ENCODE peak calls at places on chromosomes 16 and 17, in ten cellular contexts. J, P, A, N, S, V, U, B, H and G are unnamed samples.

GRCh38 chr16:2897110-2897509 is 14.1 kb downstream of the FLYWCH2 start:
- DNase-seq in H (no peak), S (no peak), P (no peak), A (no peak), B (no peak), U (no peak), J (no peak), V (peak), N (no peak), G (no peak)

GRCh38 chr17:67558740-67559380 is 158.9 kb upstream of the NOL11 start:
- DNase-seq in N (no peak), S (no peak), V (peak), H (no peak), U (no peak), A (no peak), B (no peak), J (no peak), P (no peak), G (no peak)

GRCh38 chr17:41973457-41973856 is 6.9 kb downstream of the CNP start:
- DNase-seq in P (no peak), U (no peak), V (no peak), N (no peak), H (no peak), J (no peak), B (no peak), A (no peak), S (no peak), G (no peak)

GRCh38 chr16:12329246-12329995 is 352.9 kb downstream of the SNX29 start:
- DNase-seq in P (no peak), H (no peak), A (no peak), N (no peak), J (no peak), V (no peak), B (no peak), S (no peak), U (no peak), G (no peak)

GRCh38 chr16:31265329-31266245 is 5.8 kb downstream of the ITGAM start:
- DNase-seq in H (no peak), S (peak), P (no peak), N (no peak), B (peak), J (no peak), A (no peak), V (peak), U (no peak), G (no peak)

GRCh38 chr17:48462946-48463345 is 32.9 kb upstream of the SKAP1 start:
- DNase-seq in S (no peak), H (no peak), P (no peak), V (no peak), A (no peak), N (no peak), J (no peak), U (no peak), B (no peak), G (no peak)

GRCh38 chr16:48384305-48384981 is 770 bp downstream of the SIAH1 start:
- DNase-seq in N (peak), U (peak), V (peak), B (peak), A (peak), H (no peak), S (peak), J (peak), P (peak), G (peak)

GRCh38 chr16:3014971-3015370 is 2.2 kb downstream of the CLDN9 start:
- DNase-seq in P (no peak), N (no peak), V (no peak), S (no peak), A (no peak), J (no peak), U (no peak), H (no peak), B (no peak), G (no peak)

GRCh38 chr17:33486135-33486886 is 193.2 kb upstream of the ASIC2 start:
- DNase-seq in B (no peak), H (no peak), V (no peak), N (no peak), J (no peak), P (no peak), U (no peak), A (no peak), S (no peak), G (no peak)

GRCh38 chr17:74478369-74479100 is 12.1 kb downstream of the CD300A start:
- DNase-seq in P (peak), A (no peak), B (no peak), H (no peak), S (no peak), J (no peak), V (no peak), N (no peak), U (no peak), G (no peak)

GRCh38 chr16:84021488-84021887 is 21.1 kb downstream of the SLC38A8 start:
- DNase-seq in H (no peak), P (no peak), A (no peak), V (no peak), S (no peak), J (no peak), N (no peak), B (no peak), U (no peak), G (no peak)

GRCh38 chr16:19400709-19401108 is 17.0 kb upstream of the TMC5 start:
- DNase-seq in S (no peak), P (no peak), A (no peak), J (no peak), V (no peak), U (no peak), H (no peak), N (no peak), B (no peak), G (no peak)

GRCh38 chr17:31587462-31587861 is 196.0 kb downstream of the RAB11FIP4 start:
- DNase-seq in P (no peak), U (no peak), J (no peak), H (no peak), S (no peak), A (no peak), V (no peak), N (no peak), B (no peak), G (no peak)

GRCh38 chr17:13750783-13751484 is 149.2 kb upstream of the HS3ST3A1 start:
- DNase-seq in N (no peak), P (no peak), S (no peak), J (no peak), B (no peak), A (no peak), U (no peak), H (no peak), V (peak), G (no peak)

GRCh38 chr16:89827383-89828198 is 684 bp upstream of the SPIRE2 start:
- DNase-seq in S (peak), B (no peak), J (no peak), A (no peak), H (no peak), V (peak), N (peak), U (peak), P (no peak), G (peak)

GRCh38 chr17:78361227-78361683 is 1.4 kb upstream of the SOCS3 start:
- DNase-seq in S (no peak), J (no peak), P (no peak), V (no peak), A (no peak), N (no peak), U (no peak), H (no peak), B (no peak), G (no peak)

GRCh38 chr17:73011016-73011486 is 81.4 kb downstream of the SLC39A11 start:
- DNase-seq in U (no peak), P (no peak), J (no peak), N (no peak), H (no peak), V (no peak), A (no peak), B (no peak), S (no peak), G (no peak)

GRCh38 chr17:77494664-77495435 is 354.1 kb downstream of the SEC14L1 start:
- DNase-seq in N (peak), P (peak), H (peak), J (peak), U (peak), V (peak), A (peak), B (peak), S (peak), G (peak)

GRCh38 chr17:6753006-6753445 is 2.8 kb upstream of the XAF1 start:
- DNase-seq in V (peak), B (peak), N (peak), H (no peak), J (peak), S (no peak), U (peak), P (peak), A (peak), G (peak)

GRCh38 chr16:69108069-69108904 is 2.8 kb downstream of the HAS3 start:
- DNase-seq in J (no peak), P (no peak), N (no peak), V (no peak), A (no peak), U (peak), S (no peak), H (no peak), B (no peak), G (no peak)

GRCh38 chr16:52467753-52468152 is 79.2 kb downstream of the TOX3 start:
- DNase-seq in A (no peak), S (no peak), U (no peak), B (no peak), V (no peak), P (no peak), H (no peak), N (no peak), J (no peak), G (no peak)

GRCh38 chr16:23803591-23804123 is 32.1 kb upstream of the PRKCB start:
- DNase-seq in N (peak), A (peak), S (peak), V (peak), U (peak), B (peak), H (no peak), P (peak), J (peak), G (peak)

GRCh38 chr17:3727041-3727440 is 3.3 kb downstream of the HASPIN start:
- DNase-seq in P (no peak), S (no peak), J (no peak), B (no peak), H (no peak), V (no peak), A (no peak), U (no peak), N (no peak), G (no peak)

GRCh38 chr17:62591323-62591722 is 36.1 kb upstream of the MRC2 start:
- DNase-seq in J (no peak), V (no peak), U (no peak), H (no peak), B (no peak), S (no peak), N (no peak), A (no peak), P (peak), G (no peak)

GRCh38 chr17:33142703-33143299 is 150.3 kb downstream of the ASIC2 start:
- DNase-seq in H (no peak), B (no peak), P (peak), N (no peak), A (no peak), S (no peak), J (no peak), V (peak), U (peak), G (no peak)

GRCh38 chr16:24834459-24835335 is 11.1 kb upstream of the SLC5A11 start:
- DNase-seq in U (peak), P (no peak), J (no peak), S (peak), H (no peak), V (peak), A (no peak), B (no peak), N (no peak), G (no peak)

GRCh38 chr17:18966831-18967624 is 15.1 kb downstream of the SLC5A10 start:
- DNase-seq in B (no peak), N (no peak), J (no peak), S (no peak), H (no peak), P (no peak), V (peak), A (no peak), U (peak), G (no peak)

GRCh38 chr16:2388875-2389433 is 40.3 kb upstream of the CCNF start:
- DNase-seq in P (no peak), N (no peak), S (no peak), J (no peak), V (peak), U (no peak), A (no peak), H (no peak), B (no peak), G (peak)

GRCh38 chr17:55157165-55157564 is 107.6 kb upstream of the HLF start:
- DNase-seq in H (no peak), U (no peak), V (peak), B (no peak), A (no peak), J (no peak), S (no peak), P (no peak), N (no peak), G (no peak)

GRCh38 chr17:43579570-43580140 is 33.5 kb upstream of the ETV4 start:
- DNase-seq in U (no peak), A (no peak), H (no peak), J (no peak), P (no peak), N (no peak), V (peak), B (no peak), S (peak), G (no peak)

DNA sequence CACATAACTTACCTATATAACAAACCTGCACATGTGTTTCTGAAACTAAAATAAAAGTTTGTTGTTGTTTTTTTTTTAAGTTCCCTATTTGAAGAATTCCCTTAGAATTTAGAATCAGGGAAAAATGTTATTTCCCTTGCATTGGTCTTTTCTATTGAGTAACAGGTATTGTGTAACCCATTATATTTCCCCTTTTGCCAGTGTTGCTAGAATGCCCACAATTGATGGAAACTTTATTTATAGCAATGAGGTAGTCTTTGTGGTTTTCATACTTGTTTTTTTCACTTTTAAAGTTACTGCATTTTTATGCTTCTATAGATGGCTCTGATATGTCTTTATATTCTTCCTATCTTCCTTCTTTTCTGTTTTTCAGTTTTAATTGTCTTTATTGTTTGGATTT is 3.9 kb downstream of the NLRP1 start:
- DNase-seq in S (no peak), V (peak), B (no peak), N (no peak), U (no peak), J (no peak), A (no peak), P (no peak), H (no peak), G (no peak)
- H3K4me3 ChIP-seq in S (no peak), V (no peak), B (no peak), N (no peak), U (no peak), J (no peak), A (no peak), P (no peak), H (no peak), G (no peak)

DNA sequence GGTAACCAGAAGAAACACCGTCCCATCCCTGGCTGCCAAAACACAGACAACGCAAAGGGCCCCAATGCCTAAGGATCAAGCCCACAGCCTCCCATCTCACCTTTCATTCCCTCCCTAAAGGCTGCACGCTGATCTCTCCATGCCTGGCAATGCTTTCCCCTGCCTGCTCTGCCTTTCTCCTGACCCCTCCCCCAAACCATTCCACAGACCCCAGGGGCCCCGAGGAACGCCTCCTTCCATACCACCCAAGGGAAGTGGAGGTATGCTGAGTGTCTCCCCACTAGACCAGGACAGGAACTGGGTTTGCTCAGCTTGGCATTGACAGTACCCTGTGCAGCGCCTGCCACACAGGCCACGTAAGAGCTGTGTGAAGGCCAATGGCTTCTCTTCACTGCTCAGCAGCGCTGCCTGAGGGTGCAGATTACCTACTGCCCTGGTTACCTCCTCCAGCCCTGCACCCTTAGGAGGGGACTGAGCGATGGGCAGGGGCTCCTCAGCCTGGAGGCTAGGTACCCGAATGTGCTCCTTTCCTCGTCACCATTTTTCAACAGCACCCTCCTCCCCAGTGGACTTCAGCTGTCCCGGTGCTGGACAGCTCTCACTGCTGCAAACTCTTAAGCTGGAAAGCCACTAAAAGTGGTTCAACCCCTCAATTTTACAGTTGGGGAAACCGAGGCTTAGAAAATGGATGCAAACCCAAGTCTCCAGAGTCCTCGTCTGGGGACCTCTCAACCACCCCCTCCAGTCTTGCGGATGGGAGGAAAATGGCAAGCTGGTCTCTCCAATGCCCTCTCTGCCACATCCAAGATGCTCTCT is 45.0 kb downstream of the SRCIN1 start:
- DNase-seq in B (no peak), A (no peak), N (no peak), J (no peak), H (no peak), S (no peak), V (peak), P (no peak), U (peak), G (no peak)
- H3K27ac ChIP-seq in B (no peak), A (no peak), N (no peak), J (no peak), H (no peak), S (no peak), V (no peak), P (no peak), U (no peak), G (no peak)

GRCh38 chr16:75065149-75065807 is 51.3 kb downstream of the LDHD start:
- DNase-seq in U (no peak), P (no peak), S (no peak), J (no peak), V (no peak), B (peak), N (no peak), H (no peak), A (no peak), G (no peak)

GRCh38 chr16:75065808-75066149 is 50.8 kb downstream of the LDHD start:
- DNase-seq in P (no peak), U (no peak), J (no peak), V (no peak), N (no peak), B (no peak), S (no peak), H (no peak), A (no peak), G (no peak)

GRCh38 chr16:75068632-75069031 is 47.9 kb downstream of the LDHD start:
- DNase-seq in P (no peak), S (no peak), V (no peak), B (no peak), N (no peak), J (no peak), H (no peak), U (no peak), A (no peak), G (no peak)

GRCh38 chr16:75068075-75068474 is 48.5 kb downstream of the LDHD start:
- DNase-seq in H (no peak), V (no peak), A (no peak), S (no peak), U (no peak), J (no peak), N (no peak), B (no peak), P (no peak), G (no peak)

GRCh38 chr16:75066861-75067447 is 49.6 kb downstream of the LDHD start:
- DNase-seq in S (no peak), H (no peak), B (no peak), N (no peak), J (no peak), P (no peak), V (no peak), A (no peak), U (no peak), G (no peak)
- H3K4me3 ChIP-seq in S (no peak), H (no peak), B (no peak), N (no peak), J (no peak), P (no peak), V (no peak), A (no peak), U (no peak), G (no peak)

GRCh38 chr16:10978124-10978523 is 33.8 kb downstream of the CLEC16A start:
- DNase-seq in A (no peak), V (no peak), S (no peak), H (no peak), J (no peak), P (no peak), U (no peak), B (no peak), N (no peak), G (no peak)
- H3K27ac ChIP-seq in A (no peak), V (no peak), S (no peak), H (no peak), J (no peak), P (no peak), U (no peak), B (no peak), N (no peak), G (no peak)

DNA sequence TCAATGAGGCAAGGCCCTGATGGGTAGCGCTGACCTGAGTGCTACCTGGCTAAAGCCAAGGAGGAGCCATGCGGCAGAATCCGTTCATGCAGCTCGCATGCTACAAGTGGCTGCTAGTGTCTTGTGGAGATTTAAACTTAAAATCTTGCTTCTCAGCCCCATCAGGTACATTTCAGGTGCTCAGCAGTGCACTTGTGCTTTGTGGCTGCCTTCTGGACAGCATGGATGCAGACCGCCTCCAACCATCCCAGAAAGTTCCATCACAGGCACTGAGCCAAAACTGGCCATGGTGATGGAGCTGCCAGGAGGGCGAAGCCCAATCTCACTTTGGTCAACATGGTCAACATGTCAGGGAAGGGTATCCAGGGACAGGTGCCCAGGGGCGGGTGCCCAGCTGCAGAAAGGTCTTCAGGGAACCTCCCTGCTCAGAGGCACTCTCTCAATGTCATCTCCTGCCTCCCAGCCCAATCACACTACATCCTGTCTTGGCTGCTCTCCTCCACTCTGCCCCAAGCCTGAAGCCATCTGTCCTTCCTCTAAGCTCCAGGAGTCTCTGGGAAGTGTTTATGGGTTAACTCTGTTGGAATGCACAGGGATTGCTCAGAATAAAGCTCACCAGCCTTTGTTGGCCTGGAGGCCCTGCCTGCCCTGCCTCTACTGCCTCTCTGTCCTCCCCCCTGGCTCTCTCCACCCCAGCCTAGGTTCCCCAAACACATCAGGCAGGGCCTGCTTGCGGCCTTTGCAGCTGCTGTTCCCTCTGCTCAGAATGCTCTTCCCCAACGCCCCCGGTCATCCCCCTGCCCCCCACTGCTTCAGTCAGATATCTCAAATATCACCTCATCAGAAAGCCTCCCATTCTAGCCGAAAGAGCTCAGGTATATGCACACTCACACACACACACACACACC is 18.3 kb upstream of the TNFRSF13B start:
- DNase-seq in N (no peak), V (peak), B (no peak), J (no peak), S (no peak), H (no peak), U (no peak), A (no peak), P (no peak), G (no peak)
- H3K4me3 ChIP-seq in N (no peak), V (no peak), B (no peak), J (no peak), S (no peak), H (no peak), U (no peak), A (no peak), P (no peak), G (no peak)

GRCh38 chr17:50640701-50641338 is 6.1 kb downstream of the ABCC3 start:
- DNase-seq in P (peak), N (peak), V (no peak), U (no peak), H (no peak), A (peak), J (no peak), S (no peak), B (no peak), G (no peak)
- H3K27ac ChIP-seq in P (no peak), N (no peak), V (peak), U (no peak), H (no peak), A (no peak), J (no peak), S (peak), B (no peak), G (no peak)